ENCODE peak calls at places on chromosomes 11 and 22, in five cellular contexts. E is cardiac septum, V is hepatocyte, Q is HFFc6, G is WTC11. T is an unnamed sample.

GRCh38 chr11:90220391-90220790 is 2.5 kb downstream of the CHORDC1 start:
- DNase-seq in E (no peak), V (no peak), Q (peak), G (no peak), T (no peak)

GRCh38 chr11:74647404-74647803 is 55.0 kb downstream of the POLD3 start:
- DNase-seq in E (no peak), V (no peak), Q (no peak), G (no peak), T (no peak)

GRCh38 chr11:68632802-68633201 is 51.5 kb upstream of the GAL start:
- DNase-seq in E (no peak), V (peak), Q (peak), G (peak), T (no peak)

GRCh38 chr11:67027943-67028542 is 5.1 kb downstream of the SYT12 start:
- DNase-seq in E (no peak), V (no peak), Q (peak), G (no peak), T (no peak)

GRCh38 chr11:34185926-34186841 is 80.8 kb downstream of the NAT10 start:
- DNase-seq in E (no peak), V (no peak), Q (no peak), G (peak), T (no peak)

GRCh38 chr11:12952094-12952493 is 57.0 kb upstream of the RASSF10 start:
- DNase-seq in E (no peak), V (no peak), Q (no peak), G (no peak), T (no peak)

GRCh38 chr11:35664977-35665441 is 2.4 kb downstream of the TRIM44 start:
- DNase-seq in E (no peak), V (no peak), Q (no peak), G (no peak), T (no peak)

GRCh38 chr11:113796663-113797259 is 17.2 kb downstream of the CLDN25 start:
- DNase-seq in E (no peak), V (peak), Q (peak), G (no peak), T (peak)

GRCh38 chr11:66668653-66669430 is 8.8 kb downstream of the RBM4B start:
- DNase-seq in E (no peak), V (no peak), Q (no peak), G (no peak), T (no peak)

GRCh38 chr22:20213833-20214708 is 54.0 kb downstream of the RTN4R start:
- DNase-seq in E (no peak), V (no peak), Q (no peak), G (no peak), T (no peak)

GRCh38 chr22:44658371-44658953 is 43.5 kb upstream of the PRR5 start:
- DNase-seq in E (no peak), V (peak), Q (no peak), G (no peak), T (no peak)

GRCh38 chr11:132866783-132867545 is 665.3 kb downstream of the OPCML start:
- DNase-seq in E (no peak), V (no peak), Q (no peak), G (no peak), T (peak)

GRCh38 chr22:50009765-50010675 is 2.5 kb downstream of the IL17REL start:
- DNase-seq in E (peak), V (peak), Q (no peak), G (no peak), T (no peak)

GRCh38 chr11:122920579-122920978 is 38.0 kb downstream of the JHY start:
- DNase-seq in E (no peak), V (no peak), Q (no peak), G (no peak), T (no peak)

GRCh38 chr11:18013790-18014507 is 1.1 kb upstream of the SERGEF start:
- DNase-seq in E (no peak), V (peak), Q (no peak), G (peak), T (peak)

GRCh38 chr22:27827586-27828213 is 26.1 kb upstream of the MN1 start:
- DNase-seq in E (no peak), V (no peak), Q (no peak), G (no peak), T (no peak)

GRCh38 chr11:94732617-94733292 is 35.4 kb upstream of the AMOTL1 start:
- DNase-seq in E (peak), V (no peak), Q (peak), G (no peak), T (peak)

GRCh38 chr11:71325418-71326327 is 73.3 kb upstream of the SHANK2 start:
- DNase-seq in E (peak), V (no peak), Q (no peak), G (no peak), T (no peak)

GRCh38 chr11:8384199-8384821 is 120.6 kb upstream of the LMO1 start:
- DNase-seq in E (no peak), V (peak), Q (no peak), G (peak), T (peak)

GRCh38 chr11:118052581-118053206 is 24.2 kb upstream of the TMPRSS4 start:
- DNase-seq in E (peak), V (no peak), Q (no peak), G (no peak), T (no peak)

GRCh38 chr11:120985718-120986569 is 38.0 kb upstream of the TBCEL start:
- DNase-seq in E (no peak), V (peak), Q (peak), G (peak), T (peak)

GRCh38 chr22:36728505-36728904 is 25.0 kb upstream of the CACNG2 start:
- DNase-seq in E (no peak), V (no peak), Q (no peak), G (no peak), T (no peak)

GRCh38 chr11:553083-553948 is 7.2 kb downstream of the LMNTD2 start:
- DNase-seq in E (no peak), V (no peak), Q (no peak), G (no peak), T (no peak)

GRCh38 chr11:75490221-75491181 is 35.2 kb downstream of the GDPD5 start:
- DNase-seq in E (no peak), V (no peak), Q (no peak), G (peak), T (peak)

GRCh38 chr11:70002433-70002832 is 75.7 kb upstream of the ANO1 start:
- DNase-seq in E (no peak), V (no peak), Q (no peak), G (no peak), T (no peak)

GRCh38 chr11:44766112-44766971 is 39.6 kb downstream of the TSPAN18 start:
- DNase-seq in E (peak), V (peak), Q (peak), G (no peak), T (no peak)

GRCh38 chr11:131884461-131885073 is 514.2 kb downstream of the NTM start:
- DNase-seq in E (no peak), V (no peak), Q (no peak), G (no peak), T (peak)

GRCh38 chr22:40203568-40203967 is 25.8 kb downstream of the TNRC6B start:
- DNase-seq in E (no peak), V (no peak), Q (no peak), G (no peak), T (no peak)

GRCh38 chr11:121534131-121535093 is 81.6 kb upstream of the SORL1-AS1 start:
- DNase-seq in E (no peak), V (no peak), Q (peak), G (no peak), T (no peak)

GRCh38 chr11:96280444-96280843 is 62.6 kb downstream of the MAML2 start:
- DNase-seq in E (no peak), V (no peak), Q (no peak), G (no peak), T (no peak)

GRCh38 chr22:25420925-25421904 is 143.3 kb upstream of the GRK3 start:
- DNase-seq in E (no peak), V (no peak), Q (no peak), G (peak), T (no peak)